ENCODE peak calls at places on chromosomes 2 and 18, in five cellular contexts. Z is MM.1S, R is omental fat pad, K is GM23338, Y is astrocyte of the spinal cord. T is an unnamed sample.

GRCh38 chr18:77634495-77634894 is 384.8 kb downstream of the GALR1 start:
- DNase-seq in K (no peak), R (no peak), Z (no peak), Y (no peak), T (no peak)

GRCh38 chr2:6864938-6865345 is 765 bp downstream of the CMPK2 start:
- DNase-seq in K (peak), Z (no peak), R (no peak), Y (no peak), T (no peak)

GRCh38 chr2:226798422-226799210 is 1.0 kb downstream of the IRS1 start:
- DNase-seq in K (peak), Y (peak), R (no peak), Z (peak), T (peak)

GRCh38 chr2:232331071-232331470 is 47.5 kb upstream of the ALPP start:
- DNase-seq in K (no peak), Y (no peak), Z (no peak), R (no peak), T (no peak)

GRCh38 chr2:170827841-170828532 is 11.3 kb downstream of the GAD1 start:
- DNase-seq in Y (no peak), R (no peak), Z (no peak), K (no peak), T (no peak)

GRCh38 chr2:7430421-7430868 is 513.2 kb downstream of the RNF144A start:
- DNase-seq in R (no peak), Y (no peak), Z (no peak), K (peak), T (no peak)

GRCh38 chr2:233227579-233227978 is 23.9 kb upstream of the ATG16L1 start:
- DNase-seq in Z (no peak), K (no peak), R (no peak), Y (no peak), T (no peak)

GRCh38 chr2:74489906-74490305 is 7.0 kb downstream of the TTC31 start:
- DNase-seq in R (no peak), Z (no peak), Y (no peak), K (no peak), T (no peak)

GRCh38 chr18:28855524-28855923 is 678.6 kb upstream of the CDH2 start:
- DNase-seq in Z (no peak), K (no peak), Y (peak), R (no peak), T (no peak)

GRCh38 chr2:214126135-214126534 is 284.7 kb upstream of the VWC2L start:
- DNase-seq in Y (peak), Z (no peak), R (no peak), K (peak), T (no peak)

GRCh38 chr2:234763051-234763909 is 188.5 kb upstream of the SH3BP4 start:
- DNase-seq in Y (peak), K (no peak), R (no peak), Z (no peak), T (no peak)

GRCh38 chr2:150679456-150680120 is 192.1 kb upstream of the RND3 start:
- DNase-seq in K (no peak), Y (no peak), R (no peak), Z (no peak), T (no peak)

GRCh38 chr2:201900362-201900761 is 94.0 kb downstream of the CDK15 start:
- DNase-seq in Y (peak), K (no peak), R (no peak), Z (peak), T (no peak)

GRCh38 chr2:231935815-231936214 is 9.6 kb upstream of the NPPC start:
- DNase-seq in K (no peak), Z (no peak), Y (no peak), R (no peak), T (no peak)

GRCh38 chr2:182266909-182267308 is 159.9 kb downstream of the PDE1A start:
- DNase-seq in Y (no peak), R (no peak), Z (no peak), K (no peak), T (no peak)

GRCh38 chr18:47075098-47075883 is 39.9 kb upstream of the ELOA2 start:
- DNase-seq in Y (peak), Z (no peak), K (peak), R (no peak), T (no peak)

GRCh38 chr2:64492821-64493220 is 31.3 kb upstream of the AFTPH start:
- DNase-seq in K (peak), Z (no peak), R (no peak), Y (no peak), T (no peak)

GRCh38 chr2:109523536-109524361 is 90.0 kb downstream of the SEPTIN10 start:
- DNase-seq in K (no peak), R (no peak), Z (no peak), Y (no peak), T (no peak)

GRCh38 chr2:150508497-150509137 is 21.1 kb upstream of the RND3 start:
- DNase-seq in K (no peak), Y (no peak), R (no peak), Z (no peak), T (no peak)

GRCh38 chr2:74708883-74709282 is 54.8 kb downstream of the SEMA4F start:
- DNase-seq in Y (peak), R (peak), K (no peak), Z (no peak), T (no peak)

GRCh38 chr2:43269074-43269572 is 42.7 kb upstream of the ZFP36L2 start:
- DNase-seq in Y (peak), K (no peak), R (peak), Z (no peak), T (no peak)

GRCh38 chr2:201807452-201807980 is 1.2 kb downstream of the CDK15 start:
- DNase-seq in Y (peak), K (peak), R (no peak), Z (no peak), T (no peak)

GRCh38 chr2:46812381-46813024 is 103.1 kb downstream of the MCFD2 start:
- DNase-seq in Y (peak), Z (no peak), R (peak), K (no peak), T (no peak)

GRCh38 chr2:192195548-192196418 is 1.1 kb upstream of the TMEFF2 start:
- DNase-seq in Z (no peak), Y (peak), K (peak), R (no peak), T (peak)

GRCh38 chr2:210399440-210400041 is 77.0 kb downstream of the LANCL1 start:
- DNase-seq in Y (peak), K (no peak), R (no peak), Z (peak), T (no peak)

GRCh38 chr2:207783514-207783913 is 13.8 kb upstream of the FZD5 start:
- DNase-seq in Y (no peak), Z (no peak), K (no peak), R (no peak), T (no peak)

GRCh38 chr2:127048618-127048935 is 58.4 kb downstream of the BIN1 start:
- DNase-seq in K (no peak), Z (no peak), Y (no peak), R (no peak), T (no peak)

GRCh38 chr2:11127791-11128190 is 27.5 kb upstream of the SLC66A3 start:
- DNase-seq in K (no peak), Z (no peak), R (no peak), Y (no peak), T (no peak)

GRCh38 chr18:58635891-58636290 is 7.0 kb upstream of the ALPK2 start:
- DNase-seq in Y (peak), R (no peak), K (no peak), Z (no peak), T (no peak)

GRCh38 chr2:235005603-235006259 is 53.9 kb downstream of the SH3BP4 start:
- DNase-seq in Y (peak), R (no peak), K (peak), Z (no peak), T (no peak)

GRCh38 chr2:219871396-219871795 is 244.0 kb downstream of the SLC4A3 start:
- DNase-seq in Z (no peak), K (peak), Y (no peak), R (no peak), T (no peak)

GRCh38 chr2:20172273-20173052 is 52.5 kb downstream of the SDC1 start:
- DNase-seq in Z (no peak), Y (no peak), R (no peak), K (peak), T (no peak)

GRCh38 chr2:39059366-39059952 is 61.4 kb downstream of the SOS1 start:
- DNase-seq in R (no peak), Y (peak), Z (peak), K (peak), T (peak)

GRCh38 chr2:201144101-201145051 is 28.4 kb downstream of the CFLAR start:
- DNase-seq in R (no peak), Z (no peak), K (no peak), Y (no peak), T (no peak)

GRCh38 chr2:136008205-136008865 is 22.9 kb upstream of the DARS1 start:
- DNase-seq in K (no peak), Z (no peak), Y (no peak), R (no peak), T (no peak)

GRCh38 chr18:28269750-28270149 is 92.8 kb upstream of the CDH2 start:
- DNase-seq in K (no peak), Y (peak), Z (no peak), R (no peak), T (no peak)

GRCh38 chr2:238459081-238459629 is 32.4 kb downstream of the ASB1 start:
- DNase-seq in K (no peak), Y (peak), Z (no peak), R (no peak), T (no peak)

GRCh38 chr2:189249901-189250300 is 70.3 kb upstream of the COL5A2 start:
- DNase-seq in Z (no peak), R (no peak), Y (no peak), K (no peak), T (no peak)

GRCh38 chr2:77937366-77937765 is 415.2 kb upstream of the LRRTM4 start:
- DNase-seq in K (no peak), R (no peak), Z (no peak), Y (no peak), T (no peak)

GRCh38 chr2:176753752-176754474 is 458.7 kb upstream of the HNRNPA3 start:
- DNase-seq in Y (no peak), Z (no peak), R (no peak), K (no peak), T (no peak)

GRCh38 chr2:121689356-121689755 is 40.1 kb upstream of the CLASP1 start:
- DNase-seq in R (no peak), K (peak), Z (no peak), Y (peak), T (no peak)
- TF ChIP-seq CTCF in R (no peak), K (peak), Z (no peak), Y (peak), T (no peak)

DNA sequence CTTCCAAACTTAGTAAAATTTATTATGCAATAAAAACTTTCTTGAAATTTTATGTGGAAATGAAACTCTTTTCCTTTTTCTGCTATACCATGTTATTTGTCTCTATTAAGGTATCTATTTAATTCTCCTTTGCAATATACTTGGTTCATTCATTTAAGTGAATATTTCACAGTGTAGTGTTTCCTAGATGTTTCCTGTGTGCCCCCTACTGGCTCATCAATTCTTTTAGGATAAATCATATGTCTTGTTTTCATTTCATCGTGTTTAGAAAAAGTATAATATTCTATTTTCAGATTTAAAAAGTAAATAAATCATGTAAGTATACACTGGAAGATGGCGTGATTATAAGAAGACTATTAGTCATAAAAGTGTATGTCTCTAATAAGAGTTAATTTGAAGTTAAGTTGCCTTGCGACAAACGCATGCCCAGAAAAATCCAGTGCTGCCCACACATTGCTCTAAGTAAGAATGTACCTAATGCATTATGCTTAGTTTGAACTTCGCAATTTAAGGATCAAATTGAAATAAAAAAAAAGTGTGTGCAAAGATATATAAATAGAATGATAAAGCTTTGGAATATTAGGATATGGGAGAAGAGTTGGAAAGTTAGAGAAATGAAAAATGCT is 525.4 kb downstream of the KCNJ3 start:
- DNase-seq in Z (peak), R (no peak), Y (peak), K (peak), T (peak)
- TF ChIP-seq CTCF in Z (peak), R (no peak), Y (peak), K (no peak), T (no peak)

GRCh38 chr2:44291281-44292248 is 16.3 kb downstream of the SLC3A1 start:
- DNase-seq in R (no peak), Y (peak), Z (no peak), K (peak), T (peak)
- TF ChIP-seq CTCF in R (no peak), Y (peak), Z (peak), K (peak), T (no peak)

GRCh38 chr2:166417669-166418068 is 41.9 kb upstream of the SCN9A start:
- DNase-seq in Y (peak), Z (peak), R (no peak), K (peak), T (no peak)

GRCh38 chr2:166424841-166425240 is 49.1 kb upstream of the SCN9A start:
- DNase-seq in K (no peak), Y (no peak), R (no peak), Z (no peak), T (no peak)

GRCh38 chr2:166418853-166419615 is 43.3 kb upstream of the SCN9A start:
- DNase-seq in Z (no peak), K (no peak), Y (no peak), R (no peak), T (no peak)

GRCh38 chr2:166419616-166419934 is 43.8 kb upstream of the SCN9A start:
- DNase-seq in Z (peak), R (no peak), K (peak), Y (peak), T (no peak)
- TF ChIP-seq CTCF in Z (peak), R (no peak), K (peak), Y (peak), T (no peak)

GRCh38 chr2:142734231-142734630 is 143.2 kb upstream of the KYNU start:
- DNase-seq in Z (no peak), R (no peak), Y (no peak), K (no peak), T (no peak)
- TF ChIP-seq CTCF in Z (peak), R (no peak), Y (no peak), K (no peak), T (no peak)

GRCh38 chr2:106638043-106638442 is 150.9 kb downstream of the CD8B2 start:
- DNase-seq in Z (peak), Y (peak), R (no peak), K (peak), T (no peak)
- TF ChIP-seq CTCF in Z (peak), Y (peak), R (no peak), K (no peak), T (no peak)